ENCODE peak calls at places on chromosomes 13 and 19, in ten cellular contexts. S is thoracic aorta; G is uterus; V is breast epithelium; T is dorsolateral prefrontal cortex; Z is left ventricle myocardium inferior; I is neural progenitor cell; L is CD8-positive, alpha-beta T cell; O is coronary artery; Y is pancreas. A is an unnamed sample.

GRCh38 chr19:5308471-5309437 is 31.9 kb downstream of the PTPRS start:
- DNase-seq in S (peak), G (peak), V (peak), T (peak), Z (peak), I (no peak), L (no peak), O (peak), Y (peak), A (peak)

GRCh38 chr19:30719991-30720329 is 347.8 kb downstream of the ZNF536 start:
- DNase-seq in S (no peak), G (peak), V (no peak), T (no peak), Z (no peak), I (no peak), L (no peak), O (no peak), Y (no peak), A (no peak)

GRCh38 chr19:3359850-3360493 is 6.4 kb upstream of the NFIC start:
- DNase-seq in S (no peak), G (no peak), V (no peak), T (no peak), Z (no peak), I (no peak), L (no peak), O (no peak), Y (no peak), A (no peak)

GRCh38 chr13:93769126-93769525 is 542.5 kb downstream of the GPC6 start:
- DNase-seq in S (no peak), G (no peak), V (no peak), T (no peak), Z (no peak), I (no peak), L (no peak), O (no peak), Y (no peak), A (no peak)

GRCh38 chr13:64075543-64076271 is 2660.1 kb upstream of the PCDH20 start:
- DNase-seq in S (no peak), G (no peak), V (no peak), T (no peak), Z (no peak), I (no peak), L (no peak), O (no peak), Y (peak), A (no peak)

GRCh38 chr13:29537736-29538624 is 57.5 kb downstream of the SLC7A1 start:
- DNase-seq in S (no peak), G (no peak), V (no peak), T (no peak), Z (no peak), I (no peak), L (no peak), O (no peak), Y (no peak), A (no peak)

GRCh38 chr13:60836821-60837220 is 439.8 kb downstream of the TDRD3 start:
- DNase-seq in S (no peak), G (no peak), V (no peak), T (no peak), Z (no peak), I (no peak), L (no peak), O (no peak), Y (no peak), A (no peak)

GRCh38 chr19:12772323-12772722 is 3.0 kb downstream of the HOOK2 start:
- DNase-seq in S (no peak), G (no peak), V (no peak), T (no peak), Z (peak), I (no peak), L (no peak), O (no peak), Y (no peak), A (peak)

GRCh38 chr13:45974500-45974899 is 78.0 kb downstream of the ZC3H13 start:
- DNase-seq in S (no peak), G (no peak), V (no peak), T (no peak), Z (no peak), I (no peak), L (no peak), O (no peak), Y (no peak), A (no peak)

GRCh38 chr13:79549355-79550106 is 68.6 kb downstream of the NDFIP2 start:
- DNase-seq in S (no peak), G (no peak), V (no peak), T (no peak), Z (no peak), I (no peak), L (no peak), O (no peak), Y (no peak), A (no peak)

GRCh38 chr19:54889566-54889965 is 15.5 kb downstream of the FCAR start:
- DNase-seq in S (no peak), G (no peak), V (no peak), T (no peak), Z (no peak), I (no peak), L (no peak), O (no peak), Y (no peak), A (no peak)

GRCh38 chr13:109500146-109500773 is 286.1 kb downstream of the IRS2 start:
- DNase-seq in S (no peak), G (no peak), V (no peak), T (no peak), Z (no peak), I (peak), L (no peak), O (no peak), Y (no peak), A (no peak)

GRCh38 chr13:110421696-110422395 is 114.8 kb downstream of the COL4A2 start:
- DNase-seq in S (no peak), G (no peak), V (no peak), T (no peak), Z (no peak), I (no peak), L (no peak), O (no peak), Y (no peak), A (no peak)

GRCh38 chr13:39784347-39784746 is 128.9 kb downstream of the COG6 start:
- DNase-seq in S (no peak), G (no peak), V (no peak), T (no peak), Z (no peak), I (no peak), L (no peak), O (no peak), Y (no peak), A (no peak)

GRCh38 chr13:39961036-39961435 is 305.6 kb downstream of the COG6 start:
- DNase-seq in S (no peak), G (no peak), V (no peak), T (no peak), Z (no peak), I (no peak), L (no peak), O (no peak), Y (no peak), A (no peak)

GRCh38 chr13:73618275-73618865 is 515.8 kb downstream of the KLF12 start:
- DNase-seq in S (no peak), G (no peak), V (no peak), T (no peak), Z (no peak), I (no peak), L (no peak), O (no peak), Y (no peak), A (no peak)

GRCh38 chr13:79090552-79091159 is 315.4 kb downstream of the RBM26 start:
- DNase-seq in S (no peak), G (no peak), V (no peak), T (no peak), Z (no peak), I (no peak), L (no peak), O (no peak), Y (no peak), A (no peak)

GRCh38 chr13:43397110-43397509 is 373.7 kb downstream of the DNAJC15 start:
- DNase-seq in S (no peak), G (no peak), V (no peak), T (no peak), Z (no peak), I (no peak), L (no peak), O (no peak), Y (no peak), A (no peak)

GRCh38 chr13:51152713-51153112 is 41.6 kb upstream of the C13orf42 start:
- DNase-seq in S (no peak), G (no peak), V (no peak), T (no peak), Z (no peak), I (no peak), L (no peak), O (no peak), Y (no peak), A (no peak)

GRCh38 chr19:17303940-17304267 is 679 bp upstream of the ABHD8 start:
- DNase-seq in S (no peak), G (peak), V (no peak), T (no peak), Z (no peak), I (no peak), L (no peak), O (no peak), Y (no peak), A (no peak)

GRCh38 chr13:100156786-100157185 is 67.9 kb downstream of the PCCA start:
- DNase-seq in S (no peak), G (no peak), V (no peak), T (no peak), Z (no peak), I (no peak), L (no peak), O (no peak), Y (no peak), A (no peak)

GRCh38 chr19:55683449-55684261 is 8.6 kb downstream of the EPN1 start:
- DNase-seq in S (no peak), G (no peak), V (no peak), T (no peak), Z (no peak), I (no peak), L (no peak), O (no peak), Y (peak), A (no peak)

GRCh38 chr13:100512422-100512821 is 76.2 kb downstream of the GGACT start:
- DNase-seq in S (no peak), G (no peak), V (no peak), T (no peak), Z (no peak), I (no peak), L (no peak), O (no peak), Y (no peak), A (no peak)

GRCh38 chr19:17873661-17874422 is 2.1 kb downstream of the SLC5A5 start:
- DNase-seq in S (no peak), G (no peak), V (no peak), T (peak), Z (no peak), I (peak), L (peak), O (no peak), Y (peak), A (no peak)

GRCh38 chr19:50332264-50333038 is 3.3 kb upstream of the KCNC3 start:
- DNase-seq in S (no peak), G (no peak), V (peak), T (no peak), Z (no peak), I (peak), L (no peak), O (no peak), Y (no peak), A (no peak)

GRCh38 chr13:100584901-100585300 is 3.7 kb downstream of the GGACT start:
- DNase-seq in S (no peak), G (no peak), V (no peak), T (no peak), Z (no peak), I (no peak), L (no peak), O (no peak), Y (no peak), A (no peak)

GRCh38 chr19:18385675-18386542 is at the start of gene GDF15:
- DNase-seq in S (no peak), G (peak), V (no peak), T (no peak), Z (peak), I (peak), L (no peak), O (no peak), Y (peak), A (no peak)

GRCh38 chr13:108728370-108728769 is 99.0 kb downstream of the MYO16 start:
- DNase-seq in S (no peak), G (no peak), V (no peak), T (no peak), Z (no peak), I (peak), L (no peak), O (no peak), Y (no peak), A (no peak)

GRCh38 chr13:91817250-91817649 is 418.8 kb downstream of the GPC5 start:
- DNase-seq in S (no peak), G (no peak), V (no peak), T (no peak), Z (no peak), I (no peak), L (no peak), O (no peak), Y (no peak), A (no peak)

GRCh38 chr19:46350029-46350757 is 3.3 kb downstream of the PPP5C start:
- DNase-seq in S (no peak), G (no peak), V (no peak), T (no peak), Z (no peak), I (no peak), L (no peak), O (no peak), Y (no peak), A (no peak)

GRCh38 chr19:17677002-17677401 is 11.2 kb downstream of the UNC13A start:
- DNase-seq in S (no peak), G (no peak), V (no peak), T (no peak), Z (no peak), I (peak), L (no peak), O (no peak), Y (no peak), A (no peak)

GRCh38 chr19:45125975-45126493 is 33.1 kb downstream of the PPP1R37 start:
- DNase-seq in S (no peak), G (no peak), V (peak), T (peak), Z (peak), I (peak), L (peak), O (no peak), Y (no peak), A (peak)

GRCh38 chr13:32617112-32617511 is 30.9 kb downstream of the PDS5B start:
- DNase-seq in S (no peak), G (no peak), V (no peak), T (no peak), Z (no peak), I (no peak), L (no peak), O (no peak), Y (no peak), A (no peak)

GRCh38 chr13:39565036-39565949 is 37.7 kb downstream of the LHFPL6 start:
- DNase-seq in S (no peak), G (no peak), V (no peak), T (no peak), Z (no peak), I (peak), L (no peak), O (no peak), Y (no peak), A (no peak)

GRCh38 chr19:39304701-39305571 is 8.7 kb downstream of the IFNL1 start:
- DNase-seq in S (no peak), G (no peak), V (no peak), T (no peak), Z (no peak), I (no peak), L (no peak), O (no peak), Y (no peak), A (no peak)

GRCh38 chr13:100108913-100109507 is 20.1 kb downstream of the PCCA start:
- DNase-seq in S (no peak), G (no peak), V (no peak), T (no peak), Z (no peak), I (no peak), L (no peak), O (no peak), Y (no peak), A (no peak)

GRCh38 chr19:18789883-18790565 is 1.1 kb downstream of the COMP start:
- DNase-seq in S (no peak), G (no peak), V (no peak), T (no peak), Z (no peak), I (peak), L (no peak), O (no peak), Y (no peak), A (no peak)

GRCh38 chr19:40232479-40232878 is 6.0 kb upstream of the CCNP start:
- DNase-seq in S (no peak), G (no peak), V (no peak), T (no peak), Z (no peak), I (no peak), L (no peak), O (no peak), Y (no peak), A (no peak)

GRCh38 chr19:38196948-38197656 is 26.9 kb downstream of the DPF1 start:
- DNase-seq in S (no peak), G (no peak), V (no peak), T (no peak), Z (no peak), I (no peak), L (no peak), O (no peak), Y (no peak), A (no peak)

GRCh38 chr19:38201731-38202130 is 22.3 kb downstream of the DPF1 start:
- DNase-seq in S (no peak), G (no peak), V (no peak), T (no peak), Z (no peak), I (no peak), L (no peak), O (no peak), Y (no peak), A (no peak)

GRCh38 chr19:38196245-38196837 is 27.7 kb downstream of the DPF1 start:
- DNase-seq in S (no peak), G (no peak), V (no peak), T (no peak), Z (no peak), I (no peak), L (no peak), O (no peak), Y (peak), A (no peak)

GRCh38 chr19:38197937-38198704 is 25.9 kb downstream of the DPF1 start:
- DNase-seq in S (no peak), G (no peak), V (no peak), T (no peak), Z (no peak), I (no peak), L (no peak), O (no peak), Y (no peak), A (no peak)

DNA sequence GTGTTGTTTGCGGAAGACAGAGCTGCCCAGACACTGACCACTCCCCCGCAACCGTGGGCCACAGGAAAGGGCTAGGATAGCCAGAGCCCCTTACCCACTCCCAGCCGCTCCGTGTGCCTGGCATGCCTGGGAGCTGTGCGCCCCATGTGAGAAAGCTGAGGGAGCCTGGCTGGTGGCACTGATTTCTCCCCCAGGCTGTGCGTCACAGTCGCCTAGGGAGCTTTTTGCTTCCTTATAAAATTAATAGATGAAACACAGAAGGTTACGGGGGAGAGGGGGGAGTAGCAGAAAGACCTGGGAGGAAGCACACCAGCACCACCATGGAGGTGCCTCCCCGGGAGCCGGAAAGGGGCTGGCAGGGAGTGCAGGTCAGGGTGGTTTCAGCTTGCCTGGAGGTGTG is 24.7 kb downstream of the DPF1 start:
- DNase-seq in S (no peak), G (no peak), V (no peak), T (no peak), Z (no peak), I (no peak), L (no peak), O (no peak), Y (no peak), A (no peak)
- TF ChIP-seq CTCF in S (no peak), G (no peak), V (no peak), T (no peak), Z (no peak), I (no peak), L (no peak), O (no peak), Y (no peak), A (no peak)

DNA sequence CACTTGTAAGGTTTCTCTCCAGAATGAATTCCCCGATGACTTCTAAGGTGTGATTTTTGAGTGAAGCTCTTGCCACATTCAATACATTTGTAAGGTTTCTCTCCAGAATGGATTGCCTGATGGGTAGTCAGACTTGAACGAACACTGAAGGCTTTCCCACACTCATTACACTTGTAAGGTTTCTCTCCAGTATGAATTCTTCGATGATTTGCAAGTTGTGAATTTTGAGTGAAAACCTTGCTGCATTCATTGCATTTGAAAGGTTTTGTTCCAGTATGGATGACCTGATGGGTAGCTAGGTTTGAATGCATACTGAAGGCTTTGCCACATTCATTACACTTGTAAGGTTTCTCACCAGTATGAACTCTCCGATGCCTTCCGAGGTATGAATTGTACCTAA is 24.3 kb downstream of the ERVV-2 start:
- DNase-seq in S (no peak), G (no peak), V (no peak), T (no peak), Z (no peak), I (no peak), L (no peak), O (no peak), Y (no peak), A (no peak)
- H3K4me3 ChIP-seq in S (no peak), G (no peak), V (no peak), T (no peak), Z (no peak), I (no peak), L (peak), O (peak), Y (no peak), A (no peak)

GRCh38 chr19:33304760-33305647 is 2.7 kb upstream of the CEBPA start:
- DNase-seq in S (no peak), G (no peak), V (no peak), T (no peak), Z (no peak), I (no peak), L (no peak), O (peak), Y (no peak), A (peak)

GRCh38 chr19:33302974-33303790 is 848 bp upstream of the CEBPA start:
- DNase-seq in S (no peak), G (peak), V (peak), T (peak), Z (peak), I (peak), L (no peak), O (peak), Y (peak), A (peak)

GRCh38 chr19:33303791-33304759 is 1.7 kb upstream of the CEBPA start:
- DNase-seq in S (no peak), G (no peak), V (peak), T (no peak), Z (no peak), I (no peak), L (no peak), O (peak), Y (no peak), A (peak)

GRCh38 chr19:33306853-33307792 is 4.8 kb upstream of the CEBPA start:
- DNase-seq in S (no peak), G (no peak), V (no peak), T (no peak), Z (no peak), I (no peak), L (no peak), O (no peak), Y (peak), A (peak)

DNA sequence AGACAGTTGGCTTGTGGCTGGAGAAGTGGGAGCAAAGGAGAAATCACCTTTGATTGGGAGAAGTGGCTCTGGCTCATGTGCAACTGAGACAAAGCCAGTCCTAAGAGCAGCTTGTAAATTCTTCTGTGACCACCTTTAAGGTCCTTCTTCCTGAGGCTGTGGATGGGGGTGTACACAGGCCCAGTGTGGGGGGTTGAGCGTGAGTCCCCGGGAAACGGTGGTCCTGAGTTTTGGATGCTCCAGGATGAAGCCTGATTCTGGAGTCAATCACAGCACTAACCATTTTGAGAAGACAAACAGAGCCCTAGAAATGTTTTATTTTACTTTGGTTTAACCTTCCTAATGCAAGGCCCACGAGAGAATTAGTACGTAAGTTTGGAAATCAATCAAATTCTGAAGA is 3.9 kb upstream of the CEBPA start:
- DNase-seq in S (no peak), G (no peak), V (no peak), T (no peak), Z (no peak), I (no peak), L (no peak), O (no peak), Y (no peak), A (no peak)
- H3K27ac ChIP-seq in S (no peak), G (no peak), V (no peak), T (no peak), Z (no peak), I (no peak), L (no peak), O (no peak), Y (no peak), A (peak)

GRCh38 chr13:112696869-112697465 is 7.1 kb downstream of the ATP11A start:
- DNase-seq in S (no peak), G (no peak), V (no peak), T (no peak), Z (no peak), I (no peak), L (no peak), O (peak), Y (no peak), A (no peak)

GRCh38 chr13:112692586-112692985 is 2.7 kb downstream of the ATP11A start:
- DNase-seq in S (no peak), G (no peak), V (no peak), T (no peak), Z (no peak), I (no peak), L (no peak), O (no peak), Y (no peak), A (no peak)

GRCh38 chr13:112696001-112696868 is 6.4 kb downstream of the ATP11A start:
- DNase-seq in S (no peak), G (no peak), V (no peak), T (no peak), Z (no peak), I (no peak), L (no peak), O (peak), Y (no peak), A (no peak)

GRCh38 chr13:112692104-112692503 is 2.3 kb downstream of the ATP11A start:
- DNase-seq in S (no peak), G (no peak), V (no peak), T (no peak), Z (no peak), I (no peak), L (no peak), O (peak), Y (no peak), A (no peak)

GRCh38 chr13:112693831-112694497 is 4.1 kb downstream of the ATP11A start:
- DNase-seq in S (no peak), G (no peak), V (no peak), T (no peak), Z (no peak), I (peak), L (no peak), O (peak), Y (no peak), A (no peak)
- TF ChIP-seq CTCF in S (no peak), G (no peak), V (no peak), T (no peak), Z (no peak), I (no peak), L (no peak), O (no peak), Y (no peak), A (no peak)

A was measured in gastrocnemius medialis.